ENCODE peak calls at places on chromosomes 2 and 18, in six cellular contexts. S is GM12878, H is WTC11, D is K562, M is HepG2, L is H1. J is an unnamed sample.

GRCh38 chr2:189702071-189702470 is 27.6 kb downstream of the ANKAR start:
- DNase-seq in S (no peak), H (no peak), D (no peak), M (peak; percentile 21), L (no peak), J (no peak)

GRCh38 chr18:31399336-31400032 is 22.9 kb downstream of the DSG4 start:
- DNase-seq in S (no peak), H (no peak), D (no peak), M (peak; percentile 55), L (no peak), J (peak; percentile 83)

GRCh38 chr18:77201508-77201907 is 48.1 kb upstream of the GALR1 start:
- DNase-seq in S (no peak), H (no peak), D (no peak), M (no peak), L (no peak), J (no peak)

GRCh38 chr2:234797566-234798250 is 154.1 kb upstream of the SH3BP4 start:
- DNase-seq in S (no peak), H (no peak), D (no peak), M (no peak), L (no peak), J (no peak)

GRCh38 chr2:4618141-4618540 is 914.8 kb downstream of the DCDC2C start:
- DNase-seq in S (no peak), H (no peak), D (no peak), M (no peak), L (no peak), J (no peak)

GRCh38 chr18:5998166-5998881 is 103.0 kb upstream of the TMEM200C start:
- DNase-seq in S (no peak), H (no peak), D (no peak), M (peak; percentile 88), L (no peak), J (no peak)

GRCh38 chr18:32542221-32542798 is 71.6 kb upstream of the GAREM1 start:
- DNase-seq in S (no peak), H (no peak), D (no peak), M (no peak), L (no peak), J (no peak)

GRCh38 chr2:141714486-141714885 is 416.3 kb downstream of the LRP1B start:
- DNase-seq in S (no peak), H (no peak), D (no peak), M (no peak), L (no peak), J (no peak)

GRCh38 chr2:59882822-59883221 is 670.6 kb downstream of the BCL11A start:
- DNase-seq in S (no peak), H (no peak), D (no peak), M (no peak), L (no peak), J (no peak)

GRCh38 chr18:9433616-9434239 is 41.6 kb upstream of the RALBP1 start:
- DNase-seq in S (no peak), H (no peak), D (no peak), M (no peak), L (no peak), J (no peak)

GRCh38 chr2:191930205-191930604 is 83.3 kb upstream of the CAVIN2 start:
- DNase-seq in S (no peak), H (no peak), D (no peak), M (no peak), L (no peak), J (no peak)

GRCh38 chr18:67600181-67600631 is 83.7 kb upstream of the DSEL start:
- DNase-seq in S (no peak), H (no peak), D (no peak), M (no peak), L (no peak), J (no peak)

GRCh38 chr2:219919506-219919905 is 292.1 kb downstream of the SLC4A3 start:
- DNase-seq in S (no peak), H (no peak), D (no peak), M (no peak), L (no peak), J (no peak)

GRCh38 chr18:62109676-62110075 is 77.2 kb downstream of the PIGN start:
- DNase-seq in S (no peak), H (no peak), D (no peak), M (no peak), L (no peak), J (no peak)

GRCh38 chr2:8337321-8337720 is 344.5 kb upstream of the ID2 start:
- DNase-seq in S (no peak), H (no peak), D (no peak), M (no peak), L (no peak), J (no peak)

GRCh38 chr18:9852266-9853081 is 33.3 kb upstream of the TXNDC2 start:
- DNase-seq in S (no peak), H (no peak), D (no peak), M (no peak), L (no peak), J (no peak)

GRCh38 chr18:21831413-21831831 is 90.8 kb downstream of the MIB1 start:
- DNase-seq in S (no peak), H (no peak), D (no peak), M (no peak), L (no peak), J (no peak)

GRCh38 chr2:178271629-178272333 is 77.5 kb downstream of the OSBPL6 start:
- DNase-seq in S (no peak), H (no peak), D (no peak), M (no peak), L (no peak), J (no peak)

GRCh38 chr2:149648282-149649030 is 60.9 kb upstream of the MMADHC start:
- DNase-seq in S (no peak), H (no peak), D (no peak), M (no peak), L (no peak), J (no peak)

GRCh38 chr18:924987-925386 is 20.3 kb downstream of the ADCYAP1 start:
- DNase-seq in S (no peak), H (no peak), D (no peak), M (peak; percentile 6), L (no peak), J (no peak)

GRCh38 chr2:207594731-207595130 is 30.5 kb downstream of the METTL21A start:
- DNase-seq in S (no peak), H (no peak), D (no peak), M (no peak), L (no peak), J (no peak)

GRCh38 chr18:62925031-62925688 is 209.8 kb downstream of the PHLPP1 start:
- DNase-seq in S (no peak), H (no peak), D (no peak), M (no peak), L (no peak), J (no peak)

GRCh38 chr18:73670536-73670935 is 477.1 kb downstream of the FBXO15 start:
- DNase-seq in S (no peak), H (no peak), D (no peak), M (no peak), L (no peak), J (no peak)

GRCh38 chr2:215171151-215171550 is 32.7 kb upstream of the ABCA12 start:
- DNase-seq in S (peak; percentile 26), H (no peak), D (no peak), M (no peak), L (no peak), J (no peak)

GRCh38 chr2:206230060-206230890 is 44.2 kb upstream of the ZDBF2 start:
- DNase-seq in S (no peak), H (peak; percentile 35), D (no peak), M (no peak), L (no peak), J (peak; percentile 12)

GRCh38 chr2:151051584-151052220 is 210.0 kb downstream of the RBM43 start:
- DNase-seq in S (no peak), H (peak; percentile 25), D (peak; percentile 50), M (peak; percentile 35), L (no peak), J (peak; percentile 41)

GRCh38 chr18:76955529-76956170 is 133.3 kb downstream of the ZNF236 start:
- DNase-seq in S (no peak), H (no peak), D (no peak), M (no peak), L (no peak), J (no peak)

GRCh38 chr2:98175811-98176210 is 88.8 kb downstream of the VWA3B start:
- DNase-seq in S (no peak), H (peak; percentile 50), D (no peak), M (no peak), L (peak; percentile 36), J (peak; percentile 10)
- TF ChIP-seq ATF3 in S (no peak), H (no peak), D (no peak), M (no peak), L (no peak), J (no peak)

GRCh38 chr2:669323-669722 is 7.9 kb downstream of the TMEM18 start:
- DNase-seq in S (no peak), H (no peak), D (no peak), M (no peak), L (no peak), J (no peak)
- TF ChIP-seq ATF3 in S (no peak), H (no peak), D (no peak), M (no peak), L (no peak), J (no peak)

DNA sequence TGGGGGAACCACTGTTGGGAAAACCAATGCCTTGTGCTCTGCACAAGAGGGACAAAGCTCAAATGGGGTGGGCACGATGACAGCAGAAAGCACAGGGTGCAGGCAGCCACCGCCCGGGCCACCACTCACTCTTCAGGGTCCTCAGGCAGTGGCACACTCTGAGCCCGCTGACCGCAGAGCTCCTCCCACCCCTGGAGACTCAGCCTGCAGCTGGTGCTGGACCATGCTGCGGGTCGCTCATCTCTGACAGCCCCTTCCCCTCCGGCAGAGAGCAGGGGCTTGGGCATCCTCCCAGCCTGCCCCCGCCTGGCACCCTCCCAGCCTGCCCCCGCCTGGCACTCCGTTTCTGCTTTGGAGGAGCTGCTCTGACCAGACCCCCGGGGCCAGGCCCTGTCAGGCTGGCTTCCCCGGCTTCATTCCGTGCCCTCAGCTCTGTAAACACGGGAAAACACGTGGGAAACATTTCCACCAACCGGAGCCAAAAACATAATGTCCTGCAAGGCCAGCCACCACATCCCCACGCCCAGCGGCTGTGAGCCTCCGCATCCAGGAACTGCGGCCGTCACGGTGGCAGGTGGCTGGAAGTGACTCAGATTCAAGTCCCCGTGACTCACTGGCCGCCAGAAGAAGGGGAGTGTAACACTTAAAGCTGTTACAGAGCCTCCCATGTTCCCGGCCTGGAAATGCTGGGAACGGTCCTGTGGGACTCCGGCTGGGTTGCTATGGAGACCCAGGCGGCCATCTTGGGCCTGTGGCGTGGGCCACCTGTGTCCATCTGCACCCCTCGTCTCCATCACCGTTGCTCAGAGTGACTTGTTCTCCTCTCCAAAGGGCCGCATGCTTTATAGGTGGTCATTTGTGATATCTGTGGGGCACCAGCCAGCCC is 6.8 kb upstream of the SNED1 start:
- DNase-seq in S (no peak), H (no peak), D (no peak), M (peak; percentile 58), L (no peak), J (peak; percentile 80)
- TF ChIP-seq ATF3 in S (no peak), H (no peak), D (no peak), M (no peak), L (no peak), J (no peak)

DNA sequence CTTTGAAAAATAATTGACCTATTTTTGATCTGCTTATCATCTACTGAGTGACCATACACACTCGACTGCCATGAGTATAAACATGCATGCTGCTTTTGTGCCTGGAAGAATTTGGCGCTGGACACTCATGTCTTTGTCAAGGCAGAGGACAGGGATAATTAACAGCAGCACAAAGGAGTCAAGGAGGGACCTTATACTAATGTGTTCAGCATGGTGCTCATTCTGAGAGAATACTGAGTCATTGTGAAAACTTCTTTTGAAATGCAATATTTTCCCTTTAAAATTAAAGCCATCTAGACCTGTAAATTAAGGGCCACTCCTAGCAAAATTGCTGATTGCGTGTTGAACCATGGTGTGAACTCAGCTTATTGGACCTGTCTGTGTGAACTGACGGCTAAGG is 116.3 kb downstream of the ZNF532 start:
- DNase-seq in S (no peak), H (no peak), D (no peak), M (no peak), L (no peak), J (no peak)
- TF ChIP-seq ATF3 in S (no peak), H (no peak), D (no peak), M (no peak), L (no peak), J (no peak)

GRCh38 chr2:23584054-23584745 is 199.2 kb downstream of the KLHL29 start:
- DNase-seq in S (no peak), H (no peak), D (no peak), M (no peak), L (no peak), J (no peak)
- TF ChIP-seq ATF3 in S (no peak), H (no peak), D (no peak), M (no peak), L (no peak), J (no peak)